ENCODE peak calls at places on chromosomes 16 and 17, in four cellular contexts. One of them, this sample, is unnamed.

GRCh38 chr17:73711184-73711583 is 66.9 kb upstream of the SDK2 start:
- DNase-seq in pancreas: no peak
- DNase-seq in ascending aorta: no peak
- DNase-seq in heart right ventricle: no peak
- DNase-seq in this sample: no peak

GRCh38 chr17:6608321-6608720 is 32.2 kb downstream of the KIAA0753 start:
- DNase-seq in pancreas: no peak
- DNase-seq in ascending aorta: no peak
- DNase-seq in heart right ventricle: no peak
- DNase-seq in this sample: no peak

GRCh38 chr17:70171159-70171558 is 1.8 kb downstream of the KCNJ2 start:
- DNase-seq in pancreas: no peak
- DNase-seq in ascending aorta: no peak
- DNase-seq in heart right ventricle: no peak
- DNase-seq in this sample: no peak

GRCh38 chr16:24909856-24910255 is 64.1 kb downstream of the SLC5A11 start:
- DNase-seq in pancreas: no peak
- DNase-seq in ascending aorta: no peak
- DNase-seq in heart right ventricle: no peak
- DNase-seq in this sample: no peak

GRCh38 chr17:71342726-71343125 is 778.1 kb upstream of the SOX9 start:
- DNase-seq in pancreas: no peak
- DNase-seq in ascending aorta: no peak
- DNase-seq in heart right ventricle: no peak
- DNase-seq in this sample: no peak

GRCh38 chr17:34499576-34499975 is 79.8 kb upstream of the TMEM132E start:
- DNase-seq in pancreas: no peak
- DNase-seq in ascending aorta: no peak
- DNase-seq in heart right ventricle: no peak
- DNase-seq in this sample: no peak

GRCh38 chr16:54284319-54284930 is 2.2 kb downstream of the IRX3 start:
- DNase-seq in pancreas: peak
- DNase-seq in ascending aorta: peak
- DNase-seq in heart right ventricle: no peak
- DNase-seq in this sample: no peak

GRCh38 chr17:10792156-10792555 is 11.7 kb downstream of the TMEM238L start:
- DNase-seq in pancreas: no peak
- DNase-seq in ascending aorta: no peak
- DNase-seq in heart right ventricle: no peak
- DNase-seq in this sample: no peak

GRCh38 chr16:4096509-4096908 is 19.7 kb downstream of the ADCY9 start:
- DNase-seq in pancreas: no peak
- DNase-seq in ascending aorta: no peak
- DNase-seq in heart right ventricle: no peak
- DNase-seq in this sample: no peak

GRCh38 chr17:58503876-58504275 is 10.6 kb downstream of the MTMR4 start:
- DNase-seq in pancreas: no peak
- DNase-seq in ascending aorta: peak
- DNase-seq in heart right ventricle: no peak
- DNase-seq in this sample: no peak

GRCh38 chr16:17131351-17131750 is 339.4 kb downstream of the XYLT1 start:
- DNase-seq in pancreas: no peak
- DNase-seq in ascending aorta: no peak
- DNase-seq in heart right ventricle: no peak
- DNase-seq in this sample: no peak

GRCh38 chr16:88454315-88455057 is 1.4 kb downstream of the ZFPM1 start:
- DNase-seq in pancreas: no peak
- DNase-seq in ascending aorta: no peak
- DNase-seq in heart right ventricle: no peak
- DNase-seq in this sample: peak

GRCh38 chr16:27718767-27719445 is 169.0 kb downstream of the KATNIP start:
- DNase-seq in pancreas: no peak
- DNase-seq in ascending aorta: no peak
- DNase-seq in heart right ventricle: no peak
- DNase-seq in this sample: no peak

GRCh38 chr17:57397402-57397801 is 141.1 kb downstream of the MSI2 start:
- DNase-seq in pancreas: no peak
- DNase-seq in ascending aorta: no peak
- DNase-seq in heart right ventricle: no peak
- DNase-seq in this sample: no peak

GRCh38 chr16:56279132-56279531 is 87.8 kb downstream of the GNAO1 start:
- DNase-seq in pancreas: no peak
- DNase-seq in ascending aorta: no peak
- DNase-seq in heart right ventricle: no peak
- DNase-seq in this sample: no peak

GRCh38 chr16:70694088-70694487 is 8.2 kb upstream of the MTSS2 start:
- DNase-seq in pancreas: no peak
- DNase-seq in ascending aorta: no peak
- DNase-seq in heart right ventricle: no peak
- DNase-seq in this sample: peak

GRCh38 chr17:6701719-6702118 is 11.4 kb downstream of the SLC13A5 start:
- DNase-seq in pancreas: no peak
- DNase-seq in ascending aorta: no peak
- DNase-seq in heart right ventricle: no peak
- DNase-seq in this sample: peak

GRCh38 chr17:77872714-77873517 is 85.6 kb upstream of the TNRC6C start:
- DNase-seq in pancreas: no peak
- DNase-seq in ascending aorta: no peak
- DNase-seq in heart right ventricle: no peak
- DNase-seq in this sample: no peak

GRCh38 chr16:65121870-65122723 is at the start of gene CDH11:
- DNase-seq in pancreas: peak
- DNase-seq in ascending aorta: peak
- DNase-seq in heart right ventricle: peak
- DNase-seq in this sample: no peak

GRCh38 chr16:3496386-3496785 is 1.1 kb upstream of the C16orf90 start:
- DNase-seq in pancreas: no peak
- DNase-seq in ascending aorta: no peak
- DNase-seq in heart right ventricle: no peak
- DNase-seq in this sample: no peak

GRCh38 chr17:6823011-6823442 is 8.5 kb downstream of the TEKT1 start:
- DNase-seq in pancreas: no peak
- DNase-seq in ascending aorta: no peak
- DNase-seq in heart right ventricle: no peak
- DNase-seq in this sample: no peak

GRCh38 chr17:15957206-15957605 is 12.3 kb downstream of the ADORA2B start:
- DNase-seq in pancreas: no peak
- DNase-seq in ascending aorta: no peak
- DNase-seq in heart right ventricle: no peak
- DNase-seq in this sample: no peak

GRCh38 chr16:17483266-17483864 is 12.6 kb upstream of the XYLT1 start:
- DNase-seq in pancreas: no peak
- DNase-seq in ascending aorta: no peak
- DNase-seq in heart right ventricle: no peak
- DNase-seq in this sample: no peak

GRCh38 chr16:8931864-8932263 is 31.8 kb downstream of the USP7 start:
- DNase-seq in pancreas: peak
- DNase-seq in ascending aorta: no peak
- DNase-seq in heart right ventricle: peak
- DNase-seq in this sample: peak

GRCh38 chr17:7548585-7549400 is at the start of gene TNFSF12:
- DNase-seq in pancreas: peak
- DNase-seq in ascending aorta: peak
- DNase-seq in heart right ventricle: peak
- DNase-seq in this sample: peak

GRCh38 chr17:40224707-40225092 is 5.6 kb downstream of the WIPF2 start:
- DNase-seq in pancreas: no peak
- DNase-seq in ascending aorta: peak
- DNase-seq in heart right ventricle: peak
- DNase-seq in this sample: peak

GRCh38 chr16:24589997-24590396 is 50.6 kb downstream of the RBBP6 start:
- DNase-seq in pancreas: no peak
- DNase-seq in ascending aorta: no peak
- DNase-seq in heart right ventricle: no peak
- DNase-seq in this sample: no peak

GRCh38 chr16:71927383-71927782 is 32.1 kb downstream of the IST1 start:
- DNase-seq in pancreas: no peak
- DNase-seq in ascending aorta: peak
- DNase-seq in heart right ventricle: peak
- DNase-seq in this sample: peak

GRCh38 chr17:63740464-63741181 is 976 bp downstream of the STRADA start:
- DNase-seq in pancreas: no peak
- DNase-seq in ascending aorta: no peak
- DNase-seq in heart right ventricle: no peak
- DNase-seq in this sample: no peak

GRCh38 chr17:12027658-12028057 is 7.0 kb downstream of the MAP2K4 start:
- DNase-seq in pancreas: no peak
- DNase-seq in ascending aorta: no peak
- DNase-seq in heart right ventricle: no peak
- DNase-seq in this sample: no peak

GRCh38 chr17:42459983-42460300 is 1.3 kb downstream of the ATP6V0A1 start:
- DNase-seq in pancreas: no peak
- DNase-seq in ascending aorta: no peak
- DNase-seq in heart right ventricle: no peak
- DNase-seq in this sample: no peak

GRCh38 chr17:27379863-27380533 is 76.2 kb upstream of the KSR1 start:
- DNase-seq in pancreas: peak
- DNase-seq in ascending aorta: peak
- DNase-seq in heart right ventricle: peak
- DNase-seq in this sample: peak

GRCh38 chr16:11586375-11586855 is 304 bp downstream of the LITAF start:
- DNase-seq in pancreas: no peak
- DNase-seq in ascending aorta: no peak
- DNase-seq in heart right ventricle: no peak
- DNase-seq in this sample: no peak

DNA sequence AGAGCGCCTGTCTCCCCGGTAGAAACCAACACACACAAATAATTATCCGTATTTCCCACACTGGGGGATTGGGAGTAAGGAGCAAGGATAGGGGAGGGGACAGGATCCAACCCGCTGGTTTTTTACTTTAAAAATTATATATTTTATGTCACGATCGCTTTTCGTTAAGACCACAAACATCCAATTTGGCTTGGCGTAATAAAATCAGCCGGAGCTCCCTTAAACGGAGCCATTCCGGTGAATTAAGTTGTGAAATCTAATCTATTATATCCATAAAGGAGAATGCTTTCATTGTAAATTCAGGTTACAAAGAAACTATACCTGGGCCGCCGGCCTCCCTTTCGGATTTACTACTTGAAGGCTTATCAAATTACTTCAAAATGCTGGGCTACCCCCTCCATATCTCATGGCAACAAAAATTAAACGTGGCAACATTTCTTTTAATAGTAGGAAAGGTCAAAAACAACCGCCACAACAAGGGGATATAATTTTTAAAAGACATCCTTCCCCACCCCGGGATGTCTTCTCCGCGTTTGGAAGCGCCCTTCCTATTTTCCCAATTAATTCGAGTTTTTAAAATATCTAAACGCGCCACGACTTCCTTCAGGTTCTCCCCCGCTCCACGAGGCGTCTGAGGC is 47.1 kb upstream of the SLC38A10 start:
- DNase-seq in pancreas: no peak
- DNase-seq in ascending aorta: no peak
- DNase-seq in heart right ventricle: no peak
- DNase-seq in this sample: no peak
- H3K4me3 ChIP-seq in pancreas: peak
- H3K4me3 ChIP-seq in ascending aorta: peak
- H3K4me3 ChIP-seq in heart right ventricle: peak
- H3K4me3 ChIP-seq in this sample: no peak

DNA sequence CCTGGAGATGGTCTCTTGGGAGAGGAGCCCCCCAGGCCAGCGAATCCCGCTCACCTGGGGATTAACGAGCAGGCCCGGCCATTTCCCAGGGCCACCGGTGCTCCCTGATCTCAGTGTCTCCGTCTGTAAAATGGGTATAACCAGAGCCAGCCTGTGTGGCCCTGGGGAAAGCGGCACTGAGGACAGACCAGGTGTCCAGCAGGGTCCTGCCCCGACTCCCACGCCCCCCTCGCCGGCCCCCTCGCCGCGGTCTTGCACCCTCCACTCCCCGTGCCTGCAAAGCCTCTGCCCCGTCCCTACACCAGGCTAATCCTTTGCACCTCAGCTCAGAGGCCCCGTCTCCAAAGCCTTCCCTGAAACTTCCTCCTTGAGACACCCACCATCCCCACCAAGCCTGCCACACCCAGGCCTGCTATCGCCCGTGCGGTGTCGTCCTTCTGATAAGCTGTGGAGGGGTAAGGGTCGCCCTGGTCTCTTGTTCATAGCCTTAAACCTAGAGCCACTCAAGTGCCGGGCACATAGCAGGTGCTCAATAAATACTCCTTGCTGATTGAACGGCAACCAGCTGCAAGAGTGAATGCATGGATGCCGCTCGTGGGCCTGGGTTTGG is 259.1 kb downstream of the C16orf95 start:
- DNase-seq in pancreas: no peak
- DNase-seq in ascending aorta: peak
- DNase-seq in heart right ventricle: no peak
- DNase-seq in this sample: no peak
- H3K27ac ChIP-seq in pancreas: no peak
- H3K27ac ChIP-seq in ascending aorta: no peak
- H3K27ac ChIP-seq in heart right ventricle: no peak
- H3K27ac ChIP-seq in this sample: no peak

GRCh38 chr16:81638286-81638945 is 140.7 kb upstream of the PLCG2 start:
- DNase-seq in pancreas: no peak
- DNase-seq in ascending aorta: no peak
- DNase-seq in heart right ventricle: no peak
- DNase-seq in this sample: no peak
- TF ChIP-seq CTCF in pancreas: no peak
- TF ChIP-seq CTCF in ascending aorta: no peak
- TF ChIP-seq CTCF in heart right ventricle: no peak
- TF ChIP-seq CTCF in this sample: no peak

DNA sequence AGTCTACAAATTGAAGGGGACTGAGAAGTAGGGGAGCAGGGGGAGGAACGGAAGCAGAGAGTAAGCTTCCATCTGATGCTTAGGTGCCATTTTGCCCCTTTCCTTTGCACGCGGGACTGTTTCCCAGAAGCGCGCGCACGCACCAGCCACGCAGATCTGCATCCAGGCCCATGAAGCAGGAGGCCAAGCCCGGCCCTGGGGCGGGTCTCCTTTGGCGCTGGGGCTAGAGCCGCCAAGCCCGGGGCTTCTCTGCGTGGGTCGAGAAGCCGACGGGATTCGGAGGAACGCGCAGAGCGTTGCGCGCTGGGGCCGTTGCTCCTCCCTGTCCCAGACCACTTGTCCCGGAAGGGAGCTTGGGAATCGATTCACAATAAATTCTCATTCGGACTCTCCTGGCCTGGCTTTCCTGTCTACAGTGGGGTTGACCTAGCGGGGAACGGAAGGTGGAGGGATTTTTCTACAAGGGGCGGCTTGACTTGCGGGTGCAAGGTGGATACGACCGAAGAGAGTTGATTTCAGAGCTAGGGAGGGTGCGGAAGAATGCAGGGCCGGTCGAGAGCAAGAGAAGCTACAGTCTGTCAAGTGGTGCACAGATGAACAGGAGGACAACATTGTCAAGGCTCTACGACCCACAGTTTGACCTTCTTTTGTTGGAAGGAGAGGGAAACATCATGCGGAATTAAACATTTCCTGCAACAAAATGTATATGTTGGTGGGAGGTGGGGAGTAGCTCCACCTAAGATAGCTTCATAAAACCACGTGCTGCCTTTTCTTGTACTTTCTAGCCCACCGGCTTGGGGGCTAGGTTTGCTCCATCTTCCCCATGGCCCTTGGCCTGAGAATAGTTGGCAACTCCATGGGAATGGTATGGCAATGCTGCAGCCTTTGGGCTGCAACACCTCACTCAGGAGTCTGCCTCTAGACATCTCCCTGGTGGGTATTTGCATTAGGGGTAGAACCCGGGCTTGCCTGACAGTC is 4.5 kb downstream of the HOXB9 start:
- DNase-seq in pancreas: no peak
- DNase-seq in ascending aorta: no peak
- DNase-seq in heart right ventricle: no peak
- DNase-seq in this sample: no peak
- H3K4me3 ChIP-seq in pancreas: no peak
- H3K4me3 ChIP-seq in ascending aorta: no peak
- H3K4me3 ChIP-seq in heart right ventricle: no peak
- H3K4me3 ChIP-seq in this sample: no peak